ENCODE peak calls at places on chromosome 7, in seven cellular contexts. P is HEK293T, W is sigmoid colon, N is EL, J is AML-193, R is epithelial cell of esophagus, Q is NB4. D is an unnamed sample.

GRCh38 chr7:151726875-151727578 is 149.9 kb downstream of the PRKAG2 start:
- DNase-seq in P (no peak), W (no peak), N (no peak), J (no peak), R (no peak), Q (no peak), D (no peak)

GRCh38 chr7:117212969-117213877 is 109.6 kb downstream of the WNT2 start:
- DNase-seq in P (peak), W (peak), N (peak), J (peak), R (peak), Q (peak), D (peak)

GRCh38 chr7:47482013-47482761 is 99.7 kb downstream of the TNS3 start:
- DNase-seq in P (no peak), W (no peak), N (peak), J (no peak), R (peak), Q (peak), D (peak)

GRCh38 chr7:111784971-111785575 is 222.8 kb upstream of the IMMP2L start:
- DNase-seq in P (no peak), W (no peak), N (no peak), J (no peak), R (peak), Q (no peak), D (no peak)

GRCh38 chr7:73423519-73424485 is 9.8 kb upstream of the FZD9 start:
- DNase-seq in P (no peak), W (no peak), N (no peak), J (no peak), R (no peak), Q (no peak), D (no peak)

GRCh38 chr7:129607471-129608120 is 3.9 kb upstream of the NRF1 start:
- DNase-seq in P (peak), W (no peak), N (peak), J (peak), R (peak), Q (peak), D (peak)

GRCh38 chr7:69670701-69671100 is 72.4 kb downstream of the AUTS2 start:
- DNase-seq in P (no peak), W (no peak), N (no peak), J (no peak), R (no peak), Q (no peak), D (no peak)

GRCh38 chr7:100435401-100436304 is 644 bp downstream of the PPP1R35 start:
- DNase-seq in P (no peak), W (peak), N (peak), J (no peak), R (peak), Q (peak), D (peak)

GRCh38 chr7:45136106-45137060 is 21.2 kb upstream of the RAMP3 start:
- DNase-seq in P (peak), W (no peak), N (peak), J (peak), R (peak), Q (peak), D (peak)

GRCh38 chr7:127404282-127405049 is 12.0 kb upstream of the ZNF800 start:
- DNase-seq in P (no peak), W (no peak), N (no peak), J (no peak), R (no peak), Q (no peak), D (no peak)

GRCh38 chr7:132499065-132499464 is 77.2 kb downstream of the PLXNA4 start:
- DNase-seq in P (no peak), W (no peak), N (no peak), J (no peak), R (no peak), Q (no peak), D (no peak)

GRCh38 chr7:73770002-73770859 is at the start of gene CLDN3:
- DNase-seq in P (no peak), W (no peak), N (peak), J (no peak), R (peak), Q (peak), D (peak)

GRCh38 chr7:80858141-80858903 is 60.5 kb downstream of the SEMA3C start:
- DNase-seq in P (no peak), W (no peak), N (peak), J (no peak), R (peak), Q (no peak), D (no peak)

GRCh38 chr7:131895541-131896173 is 339.2 kb upstream of the PODXL start:
- DNase-seq in P (no peak), W (no peak), N (peak), J (no peak), R (peak), Q (peak), D (peak)

GRCh38 chr7:149765399-149766121 is 7.8 kb downstream of the ZNF467 start:
- DNase-seq in P (no peak), W (no peak), N (no peak), J (no peak), R (no peak), Q (no peak), D (no peak)

GRCh38 chr7:2018786-2019692 is 213.7 kb downstream of the MAD1L1 start:
- DNase-seq in P (no peak), W (peak), N (peak), J (peak), R (peak), Q (peak), D (peak)

GRCh38 chr7:74344786-74345185 is 55.6 kb downstream of the CLIP2 start:
- DNase-seq in P (no peak), W (no peak), N (no peak), J (no peak), R (no peak), Q (no peak), D (no peak)

GRCh38 chr7:93146036-93146435 is 2.1 kb downstream of the SAMD9L start:
- DNase-seq in P (no peak), W (no peak), N (no peak), J (no peak), R (no peak), Q (no peak), D (no peak)

GRCh38 chr7:43443380-43443779 is 139.5 kb upstream of the STK17A start:
- DNase-seq in P (no peak), W (no peak), N (no peak), J (no peak), R (no peak), Q (no peak), D (no peak)

GRCh38 chr7:27173412-27174076 is 576 bp downstream of the HOXA10 start:
- DNase-seq in P (no peak), W (peak), N (peak), J (no peak), R (no peak), Q (peak), D (peak)

GRCh38 chr7:45687721-45688120 is 113.6 kb downstream of the ADCY1 start:
- DNase-seq in P (no peak), W (no peak), N (no peak), J (no peak), R (peak), Q (no peak), D (no peak)

GRCh38 chr7:156842317-156842716 is 50.7 kb downstream of the LMBR1 start:
- DNase-seq in P (no peak), W (no peak), N (no peak), J (no peak), R (no peak), Q (no peak), D (no peak)

GRCh38 chr7:77326131-77326530 is 90.0 kb downstream of the GSAP start:
- DNase-seq in P (no peak), W (no peak), N (no peak), J (no peak), R (peak), Q (peak), D (peak)

GRCh38 chr7:22545539-22545938 is 45.6 kb upstream of the STEAP1B start:
- DNase-seq in P (no peak), W (no peak), N (no peak), J (no peak), R (no peak), Q (no peak), D (no peak)

GRCh38 chr7:69803699-69804516 is 205.6 kb downstream of the AUTS2 start:
- DNase-seq in P (no peak), W (no peak), N (no peak), J (no peak), R (no peak), Q (no peak), D (no peak)

GRCh38 chr7:88226886-88227516 is 7.2 kb upstream of the SRI start:
- DNase-seq in P (no peak), W (no peak), N (peak), J (peak), R (peak), Q (no peak), D (peak)

GRCh38 chr7:100443096-100443840 is 7.0 kb upstream of the PPP1R35 start:
- DNase-seq in P (no peak), W (no peak), N (no peak), J (no peak), R (no peak), Q (no peak), D (no peak)

D was measured in Daoy.